ENCODE peak calls at places on chromosomes 2 and 18, in eight cellular contexts. B, Z, Y, R, C, Q, H and N are unnamed samples.

GRCh38 chr2:220334210-220334609 is 706.8 kb downstream of the SLC4A3 start:
- DNase-seq in B (no peak), Z (no peak), Y (peak), R (no peak), C (peak), Q (no peak), H (no peak), N (no peak)

GRCh38 chr18:79874553-79875530 is 76.6 kb downstream of the SLC66A2 start:
- DNase-seq in B (no peak), Z (no peak), Y (no peak), R (no peak), C (no peak), Q (no peak), H (no peak), N (no peak)

GRCh38 chr2:168716839-168717238 is 85.6 kb upstream of the NOSTRIN start:
- DNase-seq in B (no peak), Z (no peak), Y (no peak), R (no peak), C (no peak), Q (no peak), H (no peak), N (no peak)

GRCh38 chr2:156333951-156334495 is 1.5 kb upstream of the NR4A2 start:
- DNase-seq in B (peak), Z (peak), Y (peak), R (peak), C (no peak), Q (peak), H (peak), N (no peak)

GRCh38 chr2:241122376-241123002 is 20.4 kb upstream of the MTERF4 start:
- DNase-seq in B (no peak), Z (no peak), Y (no peak), R (no peak), C (no peak), Q (no peak), H (no peak), N (no peak)

GRCh38 chr2:128427356-128427755 is 108.7 kb upstream of the HS6ST1 start:
- DNase-seq in B (peak), Z (no peak), Y (no peak), R (no peak), C (no peak), Q (no peak), H (no peak), N (no peak)

GRCh38 chr2:44926957-44927356 is 14.5 kb upstream of the SIX3 start:
- DNase-seq in B (no peak), Z (no peak), Y (no peak), R (no peak), C (no peak), Q (no peak), H (no peak), N (no peak)

GRCh38 chr2:32948266-32948665 is 1.5 kb downstream of the LTBP1 start:
- DNase-seq in B (no peak), Z (no peak), Y (no peak), R (no peak), C (no peak), Q (no peak), H (no peak), N (no peak)

GRCh38 chr2:164599954-164600589 is 21.2 kb downstream of the GRB14 start:
- DNase-seq in B (no peak), Z (peak), Y (peak), R (no peak), C (peak), Q (peak), H (peak), N (no peak)

GRCh38 chr2:25273985-25274550 is 67.7 kb downstream of the DNMT3A start:
- DNase-seq in B (no peak), Z (no peak), Y (no peak), R (no peak), C (no peak), Q (no peak), H (no peak), N (no peak)

GRCh38 chr2:156340377-156340776 is 7.9 kb upstream of the NR4A2 start:
- DNase-seq in B (no peak), Z (no peak), Y (no peak), R (no peak), C (no peak), Q (no peak), H (peak), N (no peak)

GRCh38 chr2:111668274-111668616 is 215.7 kb downstream of the ANAPC1 start:
- DNase-seq in B (no peak), Z (no peak), Y (no peak), R (no peak), C (no peak), Q (no peak), H (no peak), N (no peak)

GRCh38 chr18:10006261-10006903 is 92.6 kb downstream of the VAPA start:
- DNase-seq in B (no peak), Z (no peak), Y (peak), R (no peak), C (peak), Q (no peak), H (peak), N (peak)

GRCh38 chr2:80233333-80233732 is 71.2 kb downstream of the LRRTM1 start:
- DNase-seq in B (no peak), Z (no peak), Y (no peak), R (no peak), C (no peak), Q (no peak), H (no peak), N (no peak)

GRCh38 chr2:80242355-80242910 is 62.1 kb downstream of the LRRTM1 start:
- DNase-seq in B (no peak), Z (no peak), Y (no peak), R (no peak), C (no peak), Q (no peak), H (no peak), N (no peak)

GRCh38 chr2:80238692-80239469 is 65.7 kb downstream of the LRRTM1 start:
- DNase-seq in B (no peak), Z (peak), Y (peak), R (no peak), C (peak), Q (peak), H (peak), N (no peak)
- TF ChIP-seq CTCF in B (peak), Z (peak), Y (peak), R (peak), C (peak), Q (peak), H (peak), N (peak)

DNA sequence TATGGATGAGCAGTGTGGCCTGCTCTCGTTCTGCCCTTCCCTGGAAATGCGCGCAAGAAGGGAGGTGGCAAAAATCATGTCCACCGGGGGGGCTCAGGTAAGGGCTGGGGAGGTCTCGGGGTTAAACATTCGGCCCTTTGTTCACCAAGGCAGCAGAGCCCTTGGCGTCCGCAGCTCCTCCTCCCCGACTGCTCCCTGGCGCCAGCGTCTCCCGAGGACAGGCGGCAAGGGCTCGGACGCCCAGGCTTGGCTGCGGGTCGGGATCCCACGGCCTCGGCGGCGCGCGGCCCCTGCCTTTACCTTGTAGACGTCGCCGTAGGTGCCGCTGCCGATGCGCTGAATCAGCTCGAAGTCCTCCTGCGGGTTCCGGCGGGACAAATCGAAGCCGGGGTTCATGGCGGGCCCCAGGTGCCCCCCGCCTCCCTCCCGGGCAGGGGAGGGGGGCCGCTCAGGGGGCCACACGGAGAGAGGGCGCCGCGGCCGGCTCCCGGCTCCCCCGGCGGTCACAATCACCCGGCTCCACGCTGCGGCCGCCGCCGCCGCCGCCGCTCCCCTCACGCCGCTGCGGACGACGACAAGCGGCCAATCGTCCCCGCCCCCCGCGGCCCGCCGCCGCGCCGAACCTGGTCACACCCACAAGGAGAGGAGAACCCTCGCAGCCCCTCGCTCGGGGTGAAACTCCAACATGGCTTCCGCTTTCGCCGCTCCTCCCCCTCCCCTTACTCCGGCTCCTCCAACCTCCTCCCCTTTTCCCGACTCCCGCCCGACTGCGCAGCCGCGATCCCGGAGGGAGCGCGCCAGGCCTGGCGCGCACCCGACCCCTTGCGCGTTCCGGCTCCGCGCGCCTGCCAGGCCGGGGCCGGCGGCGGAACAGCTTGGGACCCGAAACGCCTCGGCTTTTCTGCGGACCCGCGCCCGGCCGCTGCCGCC is at the start of gene MAP4K3:
- DNase-seq in B (peak), Z (peak), Y (peak), R (peak), C (peak), Q (peak), H (peak), N (peak)
- TF ChIP-seq CTCF in B (no peak), Z (no peak), Y (no peak), R (no peak), C (no peak), Q (no peak), H (no peak), N (no peak)

GRCh38 chr2:199484927-199485326 is 27.2 kb upstream of the SATB2 start:
- DNase-seq in B (no peak), Z (no peak), Y (no peak), R (no peak), C (no peak), Q (no peak), H (no peak), N (no peak)
- TF ChIP-seq CTCF in B (no peak), Z (no peak), Y (peak), R (no peak), C (peak), Q (peak), H (peak), N (no peak)

DNA sequence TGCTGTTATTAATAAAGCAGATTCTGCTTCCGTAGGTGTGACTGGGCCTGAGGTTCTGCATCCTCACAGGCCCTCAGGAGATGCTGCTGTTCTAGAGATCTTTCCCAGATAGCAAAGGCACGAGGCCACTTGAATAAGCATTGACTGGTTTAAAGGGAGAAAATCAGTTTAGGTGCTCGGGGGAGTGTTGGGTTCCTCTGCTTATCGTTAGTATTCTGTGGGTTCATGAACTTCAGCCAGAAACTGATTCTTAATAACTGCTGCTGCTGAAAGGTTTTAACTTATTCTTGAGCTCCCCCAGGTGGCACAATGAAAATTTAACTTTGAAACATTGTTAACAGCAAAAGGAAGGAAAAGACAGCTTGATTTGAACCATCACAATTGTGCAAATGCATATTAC is 56.9 kb downstream of the ITGA6 start:
- DNase-seq in B (no peak), Z (no peak), Y (peak), R (no peak), C (peak), Q (no peak), H (peak), N (no peak)
- TF ChIP-seq CTCF in B (no peak), Z (no peak), Y (peak), R (peak), C (peak), Q (peak), H (peak), N (peak)

GRCh38 chr18:30971338-30971956 is 71.1 kb downstream of the DSC3 start:
- DNase-seq in B (no peak), Z (no peak), Y (peak), R (no peak), C (peak), Q (peak), H (peak), N (no peak)
- TF ChIP-seq CTCF in B (peak), Z (peak), Y (peak), R (peak), C (peak), Q (no peak), H (peak), N (peak)

GRCh38 chr2:224362094-224362493 is 39.8 kb downstream of the FAM124B start:
- DNase-seq in B (no peak), Z (no peak), Y (no peak), R (no peak), C (no peak), Q (no peak), H (no peak), N (no peak)

GRCh38 chr2:224359569-224359968 is 42.3 kb downstream of the FAM124B start:
- DNase-seq in B (no peak), Z (peak), Y (no peak), R (no peak), C (no peak), Q (peak), H (peak), N (no peak)

GRCh38 chr2:224366269-224366668 is 35.6 kb downstream of the FAM124B start:
- DNase-seq in B (no peak), Z (no peak), Y (no peak), R (no peak), C (peak), Q (no peak), H (peak), N (no peak)

GRCh38 chr2:224360801-224361251 is 41.1 kb downstream of the FAM124B start:
- DNase-seq in B (no peak), Z (no peak), Y (no peak), R (no peak), C (no peak), Q (no peak), H (no peak), N (no peak)

GRCh38 chr2:224363281-224363680 is 38.6 kb downstream of the FAM124B start:
- DNase-seq in B (no peak), Z (no peak), Y (no peak), R (no peak), C (no peak), Q (no peak), H (no peak), N (no peak)
- TF ChIP-seq CTCF in B (no peak), Z (no peak), Y (no peak), R (no peak), C (no peak), Q (no peak), H (peak), N (no peak)

DNA sequence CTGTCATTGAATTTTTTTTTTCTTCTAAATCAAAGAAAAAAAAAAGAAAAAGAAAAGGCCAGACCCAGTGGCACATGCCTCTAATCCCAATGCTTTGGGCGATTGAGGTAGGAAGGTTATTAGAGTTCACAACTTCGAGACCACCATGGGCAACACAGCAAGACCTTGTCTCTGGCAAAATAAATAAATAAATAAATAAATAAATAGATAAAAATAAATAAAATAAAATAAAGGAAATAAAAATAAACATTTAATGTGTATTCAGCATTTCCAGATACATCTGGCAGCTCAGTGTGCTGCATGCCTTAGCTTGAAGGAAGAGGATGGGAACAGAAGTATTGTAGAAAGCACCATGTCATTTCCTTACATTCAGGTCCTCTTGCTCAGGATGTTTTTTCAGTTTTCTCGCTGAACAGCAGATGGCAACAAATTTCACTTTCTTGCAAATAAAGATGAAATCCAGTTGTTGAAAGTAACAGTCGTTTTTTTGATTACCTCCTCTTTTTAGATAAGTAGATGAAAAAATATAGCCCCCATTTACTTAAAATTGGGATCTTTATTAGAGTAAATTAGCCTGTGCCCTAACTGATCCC is 25.7 kb upstream of the FAM178B start:
- DNase-seq in B (no peak), Z (peak), Y (peak), R (no peak), C (peak), Q (no peak), H (peak), N (no peak)
- TF ChIP-seq CTCF in B (peak), Z (peak), Y (peak), R (peak), C (peak), Q (peak), H (peak), N (peak)

GRCh38 chr2:68800517-68800916 is 65.9 kb downstream of the ARHGAP25 start:
- DNase-seq in B (no peak), Z (no peak), Y (no peak), R (no peak), C (no peak), Q (no peak), H (no peak), N (no peak)

GRCh38 chr2:68799138-68799537 is 64.5 kb downstream of the ARHGAP25 start:
- DNase-seq in B (no peak), Z (no peak), Y (no peak), R (no peak), C (no peak), Q (no peak), H (no peak), N (no peak)

GRCh38 chr2:68798574-68798973 is 64.0 kb downstream of the ARHGAP25 start:
- DNase-seq in B (no peak), Z (no peak), Y (no peak), R (no peak), C (no peak), Q (no peak), H (no peak), N (no peak)

GRCh38 chr2:68796306-68796905 is 61.8 kb downstream of the ARHGAP25 start:
- DNase-seq in B (no peak), Z (no peak), Y (peak), R (no peak), C (no peak), Q (no peak), H (peak), N (no peak)

DNA sequence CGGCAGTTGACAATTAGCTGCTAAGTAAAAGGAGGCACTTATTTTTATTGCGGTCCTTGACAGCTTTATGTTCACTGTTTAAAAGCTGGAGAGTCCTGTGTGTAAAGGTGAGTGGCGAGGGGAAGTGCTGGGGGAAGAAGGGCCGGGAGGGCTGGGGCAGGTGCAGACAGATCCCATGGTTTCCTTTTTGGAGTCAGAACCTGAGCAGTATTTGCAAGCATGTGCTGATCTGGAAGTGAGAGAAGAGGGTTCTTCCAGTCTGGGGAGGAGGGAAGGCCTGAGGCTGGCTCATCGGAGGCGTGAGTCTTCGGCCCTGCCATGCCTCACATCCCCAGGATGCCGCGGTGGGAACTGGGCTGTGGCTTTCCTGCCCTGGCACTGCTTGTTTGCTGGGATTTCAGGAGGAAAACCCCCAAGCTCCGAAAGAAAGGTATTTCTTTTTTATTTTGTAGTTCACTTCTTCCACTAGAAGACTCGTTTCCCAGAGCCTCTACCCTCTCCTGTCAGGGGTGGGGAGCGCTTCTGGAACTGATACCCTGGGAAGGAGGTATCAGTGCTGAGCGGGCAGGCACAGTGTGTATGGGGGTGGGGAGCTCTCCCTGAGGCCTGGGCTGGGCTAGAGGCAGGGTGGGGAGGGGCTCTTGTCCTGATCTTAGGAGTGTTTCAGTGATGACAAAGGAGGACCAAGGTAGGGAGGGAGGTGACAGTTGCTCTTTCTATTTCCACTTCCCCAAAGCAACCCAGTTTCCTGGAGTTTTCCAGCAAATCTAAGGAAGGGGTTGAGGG is 65.2 kb downstream of the ARHGAP25 start:
- DNase-seq in B (no peak), Z (no peak), Y (no peak), R (no peak), C (no peak), Q (no peak), H (no peak), N (no peak)
- TF ChIP-seq CTCF in B (no peak), Z (no peak), Y (no peak), R (no peak), C (no peak), Q (no peak), H (no peak), N (no peak)